ENCODE peak calls at places on chromosomes 3 and 15, in seven cellular contexts. H is tibial nerve, Z is IMR-90, W is Panc1, D is AG04450, X is dorsolateral prefrontal cortex, G is fibroblast of mammary gland. P is an unnamed sample.
A peak's percentile ranks its signal among the peaks of the same experiment; 100 is the strongest.

GRCh38 chr15:80026310-80026709 is 33.2 kb upstream of the ZFAND6 start:
- DNase-seq in H (no peak), Z (no peak), W (no peak), D (no peak), X (no peak), G (no peak), P (no peak)

GRCh38 chr15:22936577-22937472 is 43.3 kb downstream of the CYFIP1 start:
- DNase-seq in H (no peak), Z (no peak), W (no peak), D (no peak), X (no peak), G (no peak), P (no peak)

GRCh38 chr15:52337198-52337853 is 41.7 kb upstream of the MYO5C start:
- DNase-seq in H (no peak), Z (peak; percentile 77), W (no peak), D (no peak), X (no peak), G (peak; percentile 70), P (peak; percentile 71)

GRCh38 chr3:172231318-172231901 is 192.0 kb downstream of the FNDC3B start:
- DNase-seq in H (no peak), Z (no peak), W (no peak), D (no peak), X (no peak), G (no peak), P (no peak)

GRCh38 chr15:39156636-39157255 is 424.1 kb upstream of the THBS1 start:
- DNase-seq in H (peak; percentile 19), Z (no peak), W (no peak), D (no peak), X (no peak), G (peak; percentile 65), P (no peak)

GRCh38 chr3:66748175-66748876 is 247.5 kb upstream of the LRIG1 start:
- DNase-seq in H (no peak), Z (no peak), W (no peak), D (no peak), X (no peak), G (no peak), P (no peak)

GRCh38 chr3:48926425-48927392 is 8.1 kb downstream of the ARIH2 start:
- DNase-seq in H (no peak), Z (no peak), W (no peak), D (no peak), X (no peak), G (no peak), P (no peak)

GRCh38 chr15:88657326-88658069 is 18.7 kb downstream of the ISG20 start:
- DNase-seq in H (no peak), Z (peak; percentile 61), W (no peak), D (no peak), X (peak; percentile 70), G (peak; percentile 59), P (peak; percentile 40)

GRCh38 chr15:73930371-73930770 is 4.1 kb downstream of the LOXL1 start:
- DNase-seq in H (no peak), Z (peak; percentile 93), W (no peak), D (peak; percentile 66), X (no peak), G (peak; percentile 96), P (peak; percentile 89)

GRCh38 chr3:51815614-51816013 is 36.6 kb upstream of the IQCF6 start:
- DNase-seq in H (no peak), Z (no peak), W (no peak), D (no peak), X (no peak), G (no peak), P (no peak)

GRCh38 chr3:128585974-128586373 is 64.6 kb downstream of the RPN1 start:
- DNase-seq in H (no peak), Z (peak; percentile 34), W (no peak), D (no peak), X (no peak), G (peak; percentile 26), P (no peak)

GRCh38 chr15:74171965-74172541 is 1.5 kb upstream of the ISLR start:
- DNase-seq in H (no peak), Z (no peak), W (no peak), D (no peak), X (no peak), G (no peak), P (no peak)

GRCh38 chr15:84881520-84881830 is 3.0 kb upstream of the SLC28A1 start:
- DNase-seq in H (no peak), Z (no peak), W (no peak), D (no peak), X (no peak), G (no peak), P (no peak)

GRCh38 chr15:29681486-29681845 is 140.8 kb downstream of the TJP1 start:
- DNase-seq in H (no peak), Z (no peak), W (no peak), D (no peak), X (no peak), G (no peak), P (no peak)

GRCh38 chr3:184724662-184725061 is 12.8 kb upstream of the MAGEF1 start:
- DNase-seq in H (no peak), Z (no peak), W (no peak), D (no peak), X (no peak), G (no peak), P (no peak)

DNA sequence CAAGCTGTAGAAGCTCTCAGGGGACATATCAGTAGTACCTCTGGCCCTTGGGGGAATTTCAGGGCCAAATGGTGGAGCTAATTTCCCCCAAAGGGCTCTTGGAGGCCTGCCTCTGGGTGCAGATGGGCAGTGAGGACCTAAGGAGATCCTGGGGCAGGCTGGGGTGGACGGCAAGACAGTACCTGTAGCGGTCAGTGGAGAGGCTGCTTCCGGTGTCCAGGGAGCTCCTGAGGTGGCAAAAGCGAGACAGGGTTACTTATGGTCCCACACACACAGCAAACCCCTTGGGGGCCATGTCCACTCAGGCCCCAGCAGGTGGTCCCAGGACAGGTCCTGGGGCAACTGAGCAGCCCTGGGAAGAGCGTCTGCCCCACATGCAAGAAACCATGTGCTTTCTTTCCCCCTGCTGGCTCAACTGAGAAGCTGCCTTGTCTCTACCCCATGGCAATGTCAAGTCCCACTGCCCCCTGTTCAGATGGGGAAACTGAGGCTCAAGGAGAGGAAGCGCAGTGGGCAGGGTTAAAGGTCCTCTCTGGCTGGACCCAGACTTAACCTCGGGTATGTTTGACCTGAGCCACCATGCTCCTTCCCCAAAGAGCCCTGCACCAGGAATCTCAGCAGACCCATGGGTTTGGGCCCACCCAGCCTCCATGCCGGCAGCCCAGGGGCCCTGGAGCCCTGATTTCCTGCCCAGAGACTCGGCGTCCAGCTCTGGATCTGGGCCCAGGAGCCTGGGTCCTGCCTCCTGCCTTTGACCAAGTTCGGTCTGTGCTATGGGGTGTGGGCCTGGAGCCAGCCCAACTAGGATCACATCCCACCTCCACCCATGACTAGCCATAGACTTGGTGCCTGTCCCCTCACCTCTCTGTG is 25.7 kb downstream of the IQSEC1 start:
- DNase-seq in H (no peak), Z (no peak), W (no peak), D (no peak), X (no peak), G (no peak), P (no peak)
- TF ChIP-seq CTCF in H (no peak), Z (no peak), W (no peak), D (no peak), X (no peak), G (peak; percentile 6), P (peak; percentile 41)

GRCh38 chr3:162437480-162437879 is 940.9 kb downstream of the OTOL1 start:
- DNase-seq in H (no peak), Z (peak; percentile 52), W (no peak), D (peak; percentile 0), X (no peak), G (peak; percentile 59), P (peak; percentile 81)
- TF ChIP-seq CTCF in H (no peak), Z (no peak), W (no peak), D (no peak), X (no peak), G (no peak), P (no peak)

DNA sequence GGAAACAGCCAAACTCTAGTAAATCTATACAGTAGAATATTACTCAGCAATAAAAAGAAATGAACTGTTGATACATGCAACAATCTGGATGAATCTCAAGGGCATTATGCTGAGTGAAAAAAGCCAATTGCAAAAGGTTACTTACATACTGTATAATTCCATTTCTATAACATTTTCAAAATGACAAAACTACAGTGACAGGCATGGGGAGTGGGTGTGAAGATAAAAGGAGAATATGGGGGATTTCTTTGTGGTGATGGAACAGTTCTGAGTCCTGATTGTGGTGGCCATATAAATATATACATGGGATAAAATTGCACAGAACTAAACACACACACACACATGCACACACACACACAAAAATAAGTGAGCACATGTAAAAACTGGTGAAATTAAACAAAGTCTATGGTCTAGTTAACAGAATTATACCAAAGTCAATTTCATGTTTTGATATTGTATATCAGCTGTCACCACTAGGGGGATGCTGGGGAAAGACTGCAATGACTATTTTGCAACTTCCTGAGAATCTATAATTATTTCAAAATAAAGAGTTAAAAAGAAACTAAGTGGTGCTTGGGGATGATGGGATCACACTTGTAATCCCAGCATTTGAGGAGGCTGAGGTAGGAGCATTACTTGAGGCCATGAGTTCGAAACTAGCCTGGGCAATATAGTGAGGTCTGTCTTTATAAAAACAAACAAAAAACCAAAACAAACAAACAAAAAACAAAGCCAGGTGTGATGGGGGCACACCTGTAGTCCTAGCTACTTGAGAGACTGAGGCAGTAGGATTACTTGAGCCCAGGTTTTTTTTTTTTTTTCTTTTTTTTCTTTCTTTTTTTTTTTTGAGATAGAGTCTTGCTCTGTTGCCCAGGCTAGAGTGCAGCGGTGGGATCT is 66.0 kb downstream of the SPTSSB start:
- DNase-seq in H (no peak), Z (peak; percentile 27), W (no peak), D (peak; percentile 1), X (no peak), G (peak; percentile 47), P (peak; percentile 10)
- TF ChIP-seq CTCF in H (peak; percentile 39), Z (peak; percentile 67), W (peak; percentile 79), D (peak; percentile 82), X (peak; percentile 41), G (peak; percentile 82), P (peak; percentile 84)

GRCh38 chr3:123267821-123268220 is 66.1 kb downstream of the SEC22A start:
- DNase-seq in H (no peak), Z (no peak), W (no peak), D (no peak), X (no peak), G (peak; percentile 25), P (no peak)
- TF ChIP-seq CTCF in H (no peak), Z (no peak), W (peak; percentile 19), D (no peak), X (no peak), G (no peak), P (no peak)